ENCODE peak calls at places on chromosomes 3 and 15, in seven cellular contexts. I, D, G, S, U, L and B are unnamed samples.

GRCh38 chr15:22851513-22851912 is 13.0 kb downstream of the NIPA2 start:
- DNase-seq in L (no peak), G (no peak), D (no peak), U (no peak), I (no peak), S (no peak), B (no peak)

GRCh38 chr3:89049119-89049518 is 58.3 kb upstream of the EPHA3 start:
- DNase-seq in D (no peak), L (no peak), S (no peak), I (no peak), U (no peak), G (no peak), B (no peak)

GRCh38 chr3:101010316-101010715 is 17.1 kb upstream of the ABI3BP start:
- DNase-seq in G (no peak), L (no peak), D (no peak), S (no peak), I (no peak), U (no peak), B (no peak)

GRCh38 chr3:115146032-115146417 is 1.1 kb downstream of the ZBTB20 start:
- DNase-seq in D (peak), G (peak), U (peak), I (peak), S (peak), L (peak), B (no peak)

GRCh38 chr15:83200162-83200561 is 7.5 kb downstream of the HDGFL3 start:
- DNase-seq in D (no peak), U (no peak), G (no peak), L (no peak), S (no peak), I (no peak), B (no peak)

GRCh38 chr3:174857301-174857700 is 1.8 kb upstream of the NAALADL2 start:
- DNase-seq in G (no peak), I (no peak), S (no peak), D (no peak), L (no peak), U (no peak), B (no peak)

GRCh38 chr15:44137750-44138149 is 57.3 kb downstream of the FRMD5 start:
- DNase-seq in D (no peak), G (no peak), I (no peak), U (no peak), S (peak), L (no peak), B (no peak)

GRCh38 chr15:68230157-68231100 is 901 bp upstream of the CLN6 start:
- DNase-seq in G (no peak), U (no peak), S (peak), I (no peak), D (no peak), L (peak), B (no peak)

GRCh38 chr3:127200086-127200691 is 7.3 kb downstream of the PRR23E start:
- DNase-seq in L (no peak), S (no peak), I (no peak), G (no peak), U (no peak), D (no peak), B (no peak)

GRCh38 chr3:160748787-160749186 is 7.2 kb upstream of the PPM1L start:
- DNase-seq in U (no peak), S (no peak), G (no peak), L (no peak), D (no peak), I (no peak), B (no peak)

GRCh38 chr3:188266581-188267274 is 112.8 kb downstream of the LPP start:
- DNase-seq in D (no peak), U (peak), S (peak), L (peak), G (no peak), I (peak), B (peak)

GRCh38 chr15:38164061-38164460 is 88.6 kb upstream of the SPRED1 start:
- DNase-seq in I (no peak), S (no peak), U (no peak), L (no peak), G (no peak), D (no peak), B (no peak)

GRCh38 chr15:89575146-89575655 is at the start of gene TICRR:
- DNase-seq in D (peak), L (peak), S (peak), G (peak), I (peak), U (peak), B (peak)
- H3K27ac ChIP-seq in D (peak), L (peak), S (peak), G (peak), I (no peak), U (no peak), B (no peak)

GRCh38 chr15:40096094-40096876 is 12.4 kb downstream of the BMF start:
- DNase-seq in L (no peak), U (no peak), I (no peak), D (no peak), G (no peak), S (no peak), B (no peak)

GRCh38 chr15:40100133-40100946 is 8.3 kb downstream of the BMF start:
- DNase-seq in U (no peak), S (no peak), I (no peak), L (no peak), D (no peak), G (no peak), B (no peak)

GRCh38 chr15:40097096-40097967 is 11.3 kb downstream of the BMF start:
- DNase-seq in L (no peak), D (no peak), I (no peak), G (no peak), S (no peak), U (no peak), B (no peak)

GRCh38 chr15:40097968-40098476 is 10.7 kb downstream of the BMF start:
- DNase-seq in I (peak), L (peak), G (no peak), U (peak), D (no peak), S (peak), B (peak)

GRCh38 chr15:40098489-40099261 is 10.0 kb downstream of the BMF start:
- DNase-seq in I (peak), L (peak), U (peak), S (peak), D (no peak), G (peak), B (peak)
- TF ChIP-seq POLR2A in I (peak), L (no peak), U (no peak), S (peak), D (no peak), G (no peak), B (no peak)

DNA sequence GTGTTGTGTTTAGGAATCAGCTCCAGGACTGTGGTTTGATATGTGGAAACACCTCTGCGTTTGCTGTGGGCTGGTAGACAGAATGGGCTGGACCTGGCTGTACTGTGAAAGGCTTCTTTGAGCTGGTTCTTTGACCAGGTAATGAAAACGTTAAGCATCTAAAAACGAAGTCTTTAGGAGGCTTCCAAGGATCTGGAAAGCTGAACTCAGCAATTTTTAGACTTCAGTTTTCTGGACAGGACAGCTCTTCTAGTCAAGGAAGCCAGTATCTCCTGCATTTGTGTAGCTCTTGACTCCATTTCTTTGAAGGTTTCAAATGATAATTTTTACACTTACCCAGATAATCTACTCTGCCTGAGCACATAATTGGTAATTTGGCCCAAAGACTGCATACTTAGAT is 25.5 kb downstream of the MAP2K1 start:
- DNase-seq in D (no peak), G (no peak), I (no peak), U (no peak), S (no peak), L (no peak), B (no peak)
- H3K27ac ChIP-seq in D (no peak), G (no peak), I (no peak), U (no peak), S (no peak), L (no peak), B (no peak)

DNA sequence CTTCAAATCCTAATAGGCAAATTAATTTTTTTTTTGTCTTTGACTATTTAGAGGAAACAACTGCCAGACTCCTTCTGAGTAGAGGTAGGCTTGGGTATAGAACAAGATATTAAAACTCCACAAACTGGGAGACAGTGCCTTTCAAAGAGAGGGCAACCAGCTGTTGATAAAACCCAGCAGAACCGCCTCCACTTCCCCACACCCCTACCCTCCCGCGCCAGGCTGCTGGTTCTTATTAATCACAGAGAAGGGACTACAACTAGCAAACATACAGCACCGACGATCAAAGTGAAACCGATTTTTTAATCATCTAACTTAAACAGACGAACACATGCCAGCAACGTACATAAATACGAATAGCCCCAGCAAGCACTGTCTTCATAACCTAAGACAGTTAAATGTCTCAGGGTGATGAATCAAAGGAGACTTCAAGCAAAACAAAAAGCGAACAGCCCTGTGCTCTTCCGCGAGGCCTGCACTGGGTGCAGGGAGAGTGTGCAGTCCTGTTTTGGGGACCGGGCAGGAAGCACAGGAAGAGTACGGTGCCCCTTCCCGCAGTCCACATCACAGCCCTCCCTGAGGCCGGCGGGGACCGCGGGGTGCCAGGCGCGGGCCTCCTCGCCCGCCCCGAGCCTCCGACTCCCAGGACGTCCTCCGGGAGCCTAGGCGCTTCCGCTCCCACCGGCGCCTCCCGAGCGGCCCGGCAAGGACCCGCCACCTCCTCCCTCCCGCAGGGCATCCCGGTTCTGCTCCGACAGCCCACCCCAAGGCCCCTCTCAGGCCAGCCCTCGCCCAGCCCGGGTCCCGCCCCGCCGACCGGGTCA is 75.1 kb upstream of the VGLL4 start:
- DNase-seq in L (peak), G (peak), U (peak), D (peak), S (peak), I (peak), B (peak)
- TF ChIP-seq POLR2A in L (no peak), G (peak), U (no peak), D (no peak), S (no peak), I (no peak), B (no peak)

DNA sequence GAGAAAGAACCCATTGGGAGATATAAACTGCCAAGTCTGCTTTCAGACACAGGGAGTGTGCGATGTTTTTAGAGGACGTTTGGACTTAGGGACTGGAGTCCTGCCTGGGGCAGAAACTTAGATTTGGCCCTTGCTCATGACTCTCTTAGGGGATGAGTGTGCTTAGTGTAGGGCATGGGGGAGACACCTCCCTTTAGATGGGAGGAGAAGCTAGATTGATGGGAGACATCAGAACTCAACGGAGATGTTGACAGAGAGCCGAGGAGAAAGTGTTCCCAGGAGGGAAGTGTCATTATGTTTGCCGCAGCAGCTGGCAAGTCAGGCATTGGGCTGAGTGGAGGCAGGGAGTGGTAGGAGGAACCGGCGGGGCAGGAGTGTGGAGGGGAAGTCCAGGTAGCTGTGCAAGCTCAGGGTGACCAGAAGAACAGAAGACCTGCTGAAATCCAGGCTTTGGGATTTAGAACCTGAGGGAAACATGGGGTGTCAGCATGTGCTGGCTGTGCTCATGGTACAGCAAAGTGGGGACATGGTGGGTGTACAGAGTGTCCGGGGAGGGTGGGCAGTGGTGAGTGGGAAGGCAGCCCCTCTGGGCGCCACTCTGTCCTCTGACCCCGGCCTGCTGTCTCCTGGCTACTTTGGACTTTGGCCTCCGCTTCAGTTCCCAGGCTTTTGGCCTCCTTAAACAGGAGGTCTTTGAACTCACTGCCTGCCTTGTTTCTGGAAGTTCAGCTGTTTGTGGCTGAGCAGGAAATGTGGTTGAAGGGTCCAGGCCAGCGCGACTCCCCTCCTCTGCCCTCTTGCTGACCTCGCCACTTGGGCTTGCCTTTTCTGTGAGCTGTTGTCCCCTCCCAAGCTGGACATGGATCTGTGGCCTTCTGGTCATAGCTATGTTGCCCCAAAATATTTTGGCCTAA is 324.0 kb upstream of the LRRFIP2 start:
- DNase-seq in L (no peak), S (no peak), D (no peak), G (no peak), I (no peak), U (peak), B (peak)
- H3K27ac ChIP-seq in L (no peak), S (no peak), D (no peak), G (no peak), I (no peak), U (no peak), B (peak)